ENCODE peak calls at places on chromosomes 2 and 18, in four cellular contexts. R is adipocyte, L is heart left ventricle, T is HCT116. M is an unnamed sample.

GRCh38 chr2:237878321-237879057 is 19.1 kb downstream of the RAMP1 start:
- DNase-seq in R (no peak), L (no peak), T (no peak), M (no peak)

GRCh38 chr2:146262606-146263005 is 1582.2 kb upstream of the ACVR2A start:
- DNase-seq in R (no peak), L (no peak), T (no peak), M (no peak)

GRCh38 chr2:181697571-181697970 is 17.3 kb upstream of the NEUROD1 start:
- DNase-seq in R (no peak), L (no peak), T (no peak), M (no peak)

GRCh38 chr2:198991431-198991830 is 466.3 kb downstream of the SATB2 start:
- DNase-seq in R (no peak), L (no peak), T (no peak), M (no peak)

GRCh38 chr2:65404988-65405697 is 27.3 kb downstream of the SPRED2 start:
- DNase-seq in R (no peak), L (no peak), T (no peak), M (no peak)

GRCh38 chr2:65456886-65457285 is 24.5 kb upstream of the SPRED2 start:
- DNase-seq in R (no peak), L (no peak), T (no peak), M (no peak)

GRCh38 chr2:201580486-201580885 is 62.8 kb downstream of the TMEM237 start:
- DNase-seq in R (peak; percentile 93), L (no peak), T (no peak), M (no peak)

GRCh38 chr2:127874378-127875271 is 11.1 kb downstream of the AMMECR1L start:
- DNase-seq in R (no peak), L (no peak), T (no peak), M (no peak)

GRCh38 chr2:182941121-182941713 is 74.8 kb upstream of the FRZB start:
- DNase-seq in R (no peak), L (no peak), T (no peak), M (no peak)

GRCh38 chr18:77135339-77136075 is 2.9 kb upstream of the MBP start:
- DNase-seq in R (no peak), L (no peak), T (no peak), M (no peak)

GRCh38 chr2:120607506-120607905 is 128.2 kb upstream of the GLI2 start:
- DNase-seq in R (no peak), L (no peak), T (no peak), M (no peak)

GRCh38 chr18:40897884-40898283 is 1057.2 kb upstream of the PIK3C3 start:
- DNase-seq in R (no peak), L (no peak), T (no peak), M (no peak)

GRCh38 chr2:63589148-63589972 is 597 bp downstream of the MDH1 start:
- DNase-seq in R (peak; percentile 9), L (no peak), T (no peak), M (peak; percentile 2)

GRCh38 chr2:23789012-23789411 is 137.9 kb downstream of the ATAD2B start:
- DNase-seq in R (no peak), L (no peak), T (no peak), M (peak; percentile 73)

GRCh38 chr2:61750624-61751023 is 103.2 kb downstream of the FAM161A start:
- DNase-seq in R (peak; percentile 41), L (no peak), T (no peak), M (no peak)

GRCh38 chr18:46329736-46330246 is 225.6 kb downstream of the HAUS1 start:
- DNase-seq in R (no peak), L (no peak), T (no peak), M (no peak)

GRCh38 chr2:132582360-132582759 is 87.6 kb downstream of the LYPD1 start:
- DNase-seq in R (peak; percentile 27), L (no peak), T (no peak), M (no peak)

GRCh38 chr2:189576361-189576760 is 4.2 kb downstream of the SLC40A1 start:
- DNase-seq in R (no peak), L (peak; percentile 35), T (no peak), M (no peak)

GRCh38 chr2:50431958-50432650 is 599.8 kb downstream of the NRXN1 start:
- DNase-seq in R (no peak), L (no peak), T (no peak), M (no peak)

GRCh38 chr2:188292446-188293239 is 969 bp downstream of the GULP1 start:
- DNase-seq in R (peak; percentile 94), L (peak; percentile 60), T (peak; percentile 81), M (peak; percentile 91)

GRCh38 chr18:3234457-3234856 is 13.1 kb upstream of the MYL12A start:
- DNase-seq in R (no peak), L (no peak), T (no peak), M (no peak)

GRCh38 chr2:219000569-219000960 is 7.3 kb upstream of the CRYBA2 start:
- DNase-seq in R (no peak), L (no peak), T (no peak), M (no peak)

GRCh38 chr2:172829229-172829628 is 93.6 kb downstream of the RAPGEF4 start:
- DNase-seq in R (peak; percentile 33), L (no peak), T (no peak), M (peak; percentile 40)

GRCh38 chr2:162258686-162259085 is 15.4 kb upstream of the FAP start:
- DNase-seq in R (peak; percentile 36), L (no peak), T (no peak), M (no peak)

GRCh38 chr2:28661589-28662001 is 90.0 kb upstream of the PPP1CB start:
- DNase-seq in R (peak; percentile 76), L (peak; percentile 78), T (no peak), M (no peak)

GRCh38 chr2:16645771-16646559 is 19.7 kb downstream of the CYRIA start:
- DNase-seq in R (no peak), L (no peak), T (no peak), M (no peak)

GRCh38 chr2:240236217-240237111 is 96.0 kb upstream of the OTOS start:
- DNase-seq in R (no peak), L (peak; percentile 80), T (no peak), M (no peak)

GRCh38 chr2:158730621-158730905 is 64.6 kb upstream of the DAPL1 start:
- DNase-seq in R (no peak), L (no peak), T (no peak), M (no peak)

GRCh38 chr2:113755690-113756063 is 765 bp downstream of the SLC35F5 start:
- DNase-seq in R (peak; percentile 65), L (no peak), T (no peak), M (peak; percentile 11)

GRCh38 chr2:147081826-147082225 is 763.0 kb upstream of the ACVR2A start:
- DNase-seq in R (no peak), L (no peak), T (no peak), M (no peak)

GRCh38 chr2:53896864-53897263 is 37.1 kb upstream of the GPR75 start:
- DNase-seq in R (peak; percentile 48), L (no peak), T (no peak), M (no peak)

GRCh38 chr2:169834401-169834800 is 7.1 kb downstream of the UBR3 start:
- DNase-seq in R (no peak), L (no peak), T (no peak), M (no peak)

GRCh38 chr2:171318463-171318934 is 115.3 kb downstream of the METTL8 start:
- DNase-seq in R (no peak), L (no peak), T (no peak), M (no peak)

GRCh38 chr18:10705786-10706185 is 180.0 kb downstream of the NAPG start:
- DNase-seq in R (no peak), L (no peak), T (no peak), M (no peak)

M was measured in LoVo.